ENCODE peak calls at places on chromosomes 4 and X, in four cellular contexts. L is mesenchymal stem cell, G is neuronal stem cell, O is H1. V is an unnamed sample.

GRCh38 chr4:26152051-26152450 is 168.8 kb upstream of the RBPJ start:
- DNase-seq in L (no peak), O (no peak), G (no peak), V (no peak)

GRCh38 chr4:90745176-90745575 is 618.0 kb downstream of the CCSER1 start:
- DNase-seq in O (no peak), L (no peak), G (no peak), V (no peak)

GRCh38 chrX:153640045-153640686 is 6.8 kb upstream of the DUSP9 start:
- DNase-seq in L (no peak), O (no peak), G (no peak), V (no peak)

GRCh38 chr4:10033191-10033881 is 12.0 kb upstream of the SLC2A9 start:
- DNase-seq in O (no peak), L (peak), G (no peak), V (peak)

GRCh38 chr4:6731780-6732179 is 15.8 kb downstream of the BLOC1S4 start:
- DNase-seq in O (no peak), G (no peak), L (no peak), V (no peak)

GRCh38 chrX:74525116-74525515 is 89.3 kb downstream of the RLIM start:
- DNase-seq in G (no peak), O (no peak), L (no peak), V (peak)

GRCh38 chrX:96791559-96791958 is 92.1 kb upstream of the RPA4 start:
- DNase-seq in G (no peak), L (no peak), O (no peak), V (peak)

GRCh38 chrX:57607295-57608187 is 15.7 kb downstream of the ZXDB start:
- DNase-seq in O (no peak), G (no peak), L (no peak), V (no peak)

GRCh38 chrX:155888139-155888538 is 7.0 kb downstream of the VAMP7 start:
- DNase-seq in G (no peak), L (peak), O (no peak), V (peak)

GRCh38 chr4:125315571-125316390 is 1.0 kb downstream of the FAT4 start:
- DNase-seq in L (peak), O (no peak), G (peak), V (peak)

GRCh38 chr4:139534287-139534950 is 21.6 kb downstream of the SETD7 start:
- DNase-seq in G (no peak), L (no peak), O (no peak), V (no peak)

GRCh38 chrX:12245650-12246645 is 107.7 kb downstream of the FRMPD4 start:
- DNase-seq in L (peak), G (no peak), O (no peak), V (peak)

GRCh38 chrX:53445977-53446376 is 11.8 kb upstream of the HSD17B10 start:
- DNase-seq in O (no peak), L (peak), G (no peak), V (peak)

GRCh38 chr4:154591890-154592289 is 1.3 kb upstream of the FGA start:
- DNase-seq in G (no peak), L (no peak), O (no peak), V (no peak)

GRCh38 chr4:189940178-189941004 is at the start of gene FRG1:
- DNase-seq in O (peak), G (peak), L (peak), V (peak)

GRCh38 chr4:167956676-167957075 is 135.7 kb upstream of the ANXA10 start:
- DNase-seq in O (no peak), L (no peak), G (no peak), V (peak)

GRCh38 chr4:56348582-56348981 is 38.7 kb downstream of the AASDH start:
- DNase-seq in G (no peak), L (no peak), O (no peak), V (no peak)

GRCh38 chr4:20554134-20554533 is 146.1 kb upstream of the PACRGL start:
- DNase-seq in G (no peak), O (no peak), L (no peak), V (no peak)

GRCh38 chr4:20552004-20552403 is 148.3 kb upstream of the PACRGL start:
- DNase-seq in L (no peak), O (no peak), G (no peak), V (no peak)
- H4K91ac ChIP-seq in L (no peak), O (no peak), G (no peak), V (no peak)

GRCh38 chr4:98260047-98260578 is 1.1 kb upstream of the RAP1GDS1 start:
- DNase-seq in L (no peak), G (no peak), O (no peak), V (peak)

GRCh38 chr4:98261291-98262271 is at the start of gene RAP1GDS1:
- DNase-seq in L (peak), O (no peak), G (peak), V (peak)

GRCh38 chr4:98262431-98262830 is 1.2 kb downstream of the RAP1GDS1 start:
- DNase-seq in G (no peak), L (no peak), O (no peak), V (no peak)

DNA sequence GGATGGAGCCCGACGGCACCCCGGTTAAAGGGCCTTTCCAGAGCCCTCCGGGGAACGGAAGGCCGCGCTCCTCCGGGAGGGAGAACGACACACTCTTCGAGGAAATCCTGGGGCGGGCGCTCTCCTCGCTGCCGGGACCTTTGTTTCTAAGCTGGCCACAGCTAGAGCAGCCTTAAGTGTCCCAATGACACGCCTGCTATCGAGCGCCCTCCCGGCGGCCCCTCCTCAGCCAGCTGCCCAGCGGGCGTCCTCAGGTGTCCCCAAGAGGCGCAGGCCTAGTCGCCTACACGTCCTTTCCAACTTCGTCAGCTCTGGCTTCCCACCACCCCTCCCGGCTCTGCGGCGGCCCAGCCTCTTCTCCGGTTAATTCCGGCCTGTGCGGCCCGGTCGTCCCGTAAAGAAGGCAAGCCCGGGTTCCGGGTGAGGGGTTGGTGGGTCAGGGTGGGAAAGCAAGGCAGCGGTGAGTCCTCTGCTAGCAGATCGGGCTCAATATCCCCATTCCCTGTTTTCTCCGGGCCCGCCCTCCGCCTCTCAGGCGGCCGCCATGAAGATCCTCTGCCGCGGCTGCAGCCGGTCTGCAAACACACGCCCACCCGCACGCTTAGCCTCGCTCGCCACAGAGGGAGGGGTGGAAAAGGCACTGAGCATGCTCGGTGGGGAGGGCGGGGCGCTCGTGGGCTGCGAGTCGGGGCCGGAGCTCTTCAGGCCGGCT is 449 bp upstream of the RAP1GDS1 start:
- DNase-seq in L (peak), G (peak), O (peak), V (peak)
- H3K23ac ChIP-seq in L (peak), G (peak), O (no peak), V (peak)

GRCh38 chr4:1644906-1645657 is 39.0 kb downstream of the FAM53A start:
- DNase-seq in O (no peak), L (peak), G (peak), V (no peak)
- H4K91ac ChIP-seq in O (no peak), L (no peak), G (no peak), V (no peak)

GRCh38 chr4:54100607-54101189 is 735 bp downstream of the GSX2 start:
- DNase-seq in L (no peak), G (no peak), O (no peak), V (no peak)
- H3K23ac ChIP-seq in L (peak), G (peak), O (no peak), V (peak)

GRCh38 chr4:91830681-91831395 is 472.9 kb upstream of the GRID2 start:
- DNase-seq in G (no peak), O (no peak), L (no peak), V (no peak)
- H4K91ac ChIP-seq in G (no peak), O (no peak), L (peak), V (no peak)

GRCh38 chrX:63739885-63740284 is 45.1 kb downstream of the ARHGEF9 start:
- DNase-seq in L (no peak), G (no peak), O (no peak), V (no peak)
- H3K23ac ChIP-seq in L (no peak), G (no peak), O (no peak), V (no peak)

DNA sequence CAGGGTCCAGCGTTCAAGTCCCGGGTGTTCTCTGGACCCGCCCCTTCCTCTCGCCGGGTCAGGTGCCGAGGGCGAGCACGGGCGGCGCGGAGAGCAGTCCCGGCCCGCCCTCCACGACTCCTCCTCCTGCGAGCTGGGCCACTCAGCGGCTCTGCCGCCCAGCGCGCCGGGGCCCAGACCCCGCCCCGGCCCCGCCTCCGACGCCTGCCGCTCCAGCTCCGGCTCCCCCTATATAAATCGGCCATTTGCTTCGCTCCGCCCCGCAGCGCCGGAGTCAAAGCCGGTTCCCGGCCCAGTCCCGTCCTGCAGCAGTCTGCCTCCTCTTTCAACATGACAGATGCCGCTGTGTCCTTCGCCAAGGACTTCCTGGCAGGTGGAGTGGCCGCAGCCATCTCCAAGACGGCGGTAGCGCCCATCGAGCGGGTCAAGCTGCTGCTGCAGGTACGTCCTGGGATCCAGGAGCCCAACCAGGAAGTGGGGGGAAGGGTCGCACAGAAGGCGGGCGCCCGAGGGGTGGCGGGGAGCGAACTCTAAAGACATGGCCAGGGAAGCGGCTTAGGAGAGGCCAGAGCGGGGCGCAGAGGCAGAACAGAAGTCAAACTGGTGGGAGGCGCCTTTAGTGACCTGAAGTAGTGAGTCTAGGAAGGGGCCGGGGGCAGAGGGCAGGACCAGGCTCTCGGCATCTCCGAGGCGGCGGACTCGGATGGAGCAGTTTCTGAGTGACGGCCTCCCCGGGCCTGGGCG is at the start of gene SLC25A5:
- DNase-seq in G (peak), O (peak), L (peak), V (peak)
- H4K91ac ChIP-seq in G (no peak), O (no peak), L (peak), V (no peak)

GRCh38 chr4:8227201-8227770 is 28.2 kb downstream of the SH3TC1 start:
- DNase-seq in L (no peak), G (no peak), O (no peak), V (no peak)

GRCh38 chr4:8225704-8226443 is 26.8 kb downstream of the SH3TC1 start:
- DNase-seq in L (no peak), G (no peak), O (no peak), V (no peak)

GRCh38 chr4:8222609-8223391 is 23.7 kb downstream of the SH3TC1 start:
- DNase-seq in L (no peak), G (no peak), O (no peak), V (no peak)

GRCh38 chr4:8225290-8225625 is 26.2 kb downstream of the SH3TC1 start:
- DNase-seq in L (no peak), G (no peak), O (no peak), V (no peak)

DNA sequence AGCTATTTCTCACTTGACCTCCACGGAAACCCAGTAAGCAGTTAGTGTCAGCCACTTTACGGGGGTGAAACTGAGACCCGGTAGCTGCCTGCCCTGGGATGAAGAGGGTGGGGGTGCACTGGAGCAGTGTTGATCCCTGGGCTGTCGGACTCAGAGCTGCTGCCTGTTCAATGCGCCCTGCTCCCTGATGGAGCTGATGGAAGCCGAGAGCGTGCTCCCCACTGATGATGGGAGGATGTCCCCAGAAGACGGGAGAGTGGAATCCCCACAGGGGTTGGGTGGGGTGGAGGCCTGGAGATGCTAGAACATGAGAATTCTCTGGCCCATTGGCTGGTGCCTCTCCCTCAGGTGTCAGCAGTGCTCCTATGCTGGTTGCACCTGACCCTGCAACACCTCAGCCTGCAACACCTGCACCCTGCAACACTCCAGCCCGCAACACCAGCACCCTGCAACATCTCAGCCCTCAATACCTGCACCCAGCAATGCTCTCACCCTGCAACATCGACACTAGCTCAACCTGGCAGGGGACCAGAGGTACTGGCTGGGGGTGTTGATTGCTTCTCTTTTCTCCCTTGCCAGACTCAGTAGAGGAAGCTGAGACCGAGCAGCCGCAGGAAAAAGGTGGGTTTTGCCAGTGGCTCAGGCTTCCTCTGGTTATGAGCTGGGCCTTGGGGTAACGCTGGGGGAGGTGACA is 25.7 kb downstream of the SH3TC1 start:
- DNase-seq in O (no peak), G (no peak), L (no peak), V (no peak)
- H3K23ac ChIP-seq in O (no peak), G (peak), L (no peak), V (no peak)

GRCh38 chr4:17810260-17811077 is at the start of the genes DCAF16 and NCAPG:
- DNase-seq in G (peak), O (peak), L (peak), V (peak)
- H4K91ac ChIP-seq in G (no peak), O (peak), L (no peak), V (peak)

GRCh38 chrX:40006025-40007017 is 91.4 kb downstream of the BCOR start:
- DNase-seq in L (peak), O (no peak), G (no peak), V (no peak)
- H3K23ac ChIP-seq in L (no peak), O (no peak), G (no peak), V (no peak)

V was measured in IMR-90.